ENCODE peak calls at places on chromosomes 3 and 15, in six cellular contexts. One of them, this sample, is unnamed.

GRCh38 chr15:38626443-38627050 is 61.9 kb upstream of the RASGRP1 start:
- DNase-seq in tibial artery: peak; percentile 26
- DNase-seq in Panc1: no peak
- DNase-seq in HFFc6: no peak
- DNase-seq in foreskin fibroblast: peak; percentile 1
- DNase-seq in mesothelial cell of epicardium: no peak
- DNase-seq in this sample: no peak

GRCh38 chr3:172201136-172201989 is 162.0 kb downstream of the FNDC3B start:
- DNase-seq in tibial artery: peak; percentile 68
- DNase-seq in Panc1: no peak
- DNase-seq in HFFc6: peak; percentile 46
- DNase-seq in foreskin fibroblast: peak; percentile 61
- DNase-seq in mesothelial cell of epicardium: no peak
- DNase-seq in this sample: no peak

GRCh38 chr3:30344288-30344687 is 262.1 kb upstream of the TGFBR2 start:
- DNase-seq in tibial artery: no peak
- DNase-seq in Panc1: no peak
- DNase-seq in HFFc6: no peak
- DNase-seq in foreskin fibroblast: no peak
- DNase-seq in mesothelial cell of epicardium: no peak
- DNase-seq in this sample: no peak

GRCh38 chr3:66456711-66457173 is 44.1 kb downstream of the LRIG1 start:
- DNase-seq in tibial artery: no peak
- DNase-seq in Panc1: no peak
- DNase-seq in HFFc6: no peak
- DNase-seq in foreskin fibroblast: no peak
- DNase-seq in mesothelial cell of epicardium: no peak
- DNase-seq in this sample: peak; percentile 39

GRCh38 chr3:39428745-39429201 is 22.3 kb downstream of the RPSA start:
- DNase-seq in tibial artery: no peak
- DNase-seq in Panc1: no peak
- DNase-seq in HFFc6: no peak
- DNase-seq in foreskin fibroblast: no peak
- DNase-seq in mesothelial cell of epicardium: no peak
- DNase-seq in this sample: no peak

GRCh38 chr3:110743202-110743601 is 328.4 kb upstream of the NECTIN3 start:
- DNase-seq in tibial artery: no peak
- DNase-seq in Panc1: no peak
- DNase-seq in HFFc6: no peak
- DNase-seq in foreskin fibroblast: no peak
- DNase-seq in mesothelial cell of epicardium: no peak
- DNase-seq in this sample: no peak

GRCh38 chr15:100687532-100688215 is 85.3 kb downstream of the ASB7 start:
- DNase-seq in tibial artery: no peak
- DNase-seq in Panc1: no peak
- DNase-seq in HFFc6: peak; percentile 53
- DNase-seq in foreskin fibroblast: peak; percentile 84
- DNase-seq in mesothelial cell of epicardium: no peak
- DNase-seq in this sample: no peak

GRCh38 chr15:90306560-90306959 is 41.1 kb downstream of the NGRN start:
- DNase-seq in tibial artery: no peak
- DNase-seq in Panc1: no peak
- DNase-seq in HFFc6: no peak
- DNase-seq in foreskin fibroblast: no peak
- DNase-seq in mesothelial cell of epicardium: no peak
- DNase-seq in this sample: no peak

GRCh38 chr15:75123395-75123794 is 78.3 kb upstream of the C15orf39 start:
- DNase-seq in tibial artery: no peak
- DNase-seq in Panc1: no peak
- DNase-seq in HFFc6: peak; percentile 89
- DNase-seq in foreskin fibroblast: peak; percentile 80
- DNase-seq in mesothelial cell of epicardium: no peak
- DNase-seq in this sample: no peak

GRCh38 chr3:147661916-147662315 is 252.8 kb downstream of the ZIC1 start:
- DNase-seq in tibial artery: no peak
- DNase-seq in Panc1: no peak
- DNase-seq in HFFc6: no peak
- DNase-seq in foreskin fibroblast: no peak
- DNase-seq in mesothelial cell of epicardium: no peak
- DNase-seq in this sample: no peak

GRCh38 chr3:150599611-150600297 is 3.4 kb upstream of the SELENOT start:
- DNase-seq in tibial artery: no peak
- DNase-seq in Panc1: no peak
- DNase-seq in HFFc6: peak; percentile 79
- DNase-seq in foreskin fibroblast: peak; percentile 81
- DNase-seq in mesothelial cell of epicardium: no peak
- DNase-seq in this sample: no peak

GRCh38 chr3:159839561-159840379 is 148.9 kb upstream of the IL12A start:
- DNase-seq in tibial artery: no peak
- DNase-seq in Panc1: no peak
- DNase-seq in HFFc6: no peak
- DNase-seq in foreskin fibroblast: no peak
- DNase-seq in mesothelial cell of epicardium: peak; percentile 59
- DNase-seq in this sample: no peak

GRCh38 chr15:44633603-44634002 is 29.9 kb downstream of the SPG11 start:
- DNase-seq in tibial artery: no peak
- DNase-seq in Panc1: no peak
- DNase-seq in HFFc6: peak; percentile 22
- DNase-seq in foreskin fibroblast: peak; percentile 60
- DNase-seq in mesothelial cell of epicardium: no peak
- DNase-seq in this sample: no peak

GRCh38 chr3:99339222-99339621 is 299.2 kb upstream of the COL8A1 start:
- DNase-seq in tibial artery: no peak
- DNase-seq in Panc1: no peak
- DNase-seq in HFFc6: no peak
- DNase-seq in foreskin fibroblast: no peak
- DNase-seq in mesothelial cell of epicardium: no peak
- DNase-seq in this sample: no peak

GRCh38 chr3:65963787-65964707 is 74.7 kb downstream of the MAGI1 start:
- DNase-seq in tibial artery: no peak
- DNase-seq in Panc1: peak; percentile 64
- DNase-seq in HFFc6: peak; percentile 94
- DNase-seq in foreskin fibroblast: peak; percentile 92
- DNase-seq in mesothelial cell of epicardium: no peak
- DNase-seq in this sample: no peak

GRCh38 chr3:47022540-47023161 is 43.2 kb downstream of the NBEAL2 start:
- DNase-seq in tibial artery: no peak
- DNase-seq in Panc1: no peak
- DNase-seq in HFFc6: no peak
- DNase-seq in foreskin fibroblast: peak; percentile 73
- DNase-seq in mesothelial cell of epicardium: no peak
- DNase-seq in this sample: no peak

GRCh38 chr15:73964736-73965093 is 27.4 kb downstream of the STOML1 start:
- DNase-seq in tibial artery: peak; percentile 92
- DNase-seq in Panc1: peak; percentile 70
- DNase-seq in HFFc6: peak; percentile 63
- DNase-seq in foreskin fibroblast: peak; percentile 83
- DNase-seq in mesothelial cell of epicardium: peak; percentile 88
- DNase-seq in this sample: peak; percentile 81

GRCh38 chr3:150114873-150115570 is 144.3 kb upstream of the PFN2 start:
- DNase-seq in tibial artery: no peak
- DNase-seq in Panc1: no peak
- DNase-seq in HFFc6: peak; percentile 25
- DNase-seq in foreskin fibroblast: peak; percentile 74
- DNase-seq in mesothelial cell of epicardium: no peak
- DNase-seq in this sample: no peak

GRCh38 chr3:70111381-70111780 is 111.8 kb downstream of the SAMMSON start:
- DNase-seq in tibial artery: no peak
- DNase-seq in Panc1: no peak
- DNase-seq in HFFc6: no peak
- DNase-seq in foreskin fibroblast: no peak
- DNase-seq in mesothelial cell of epicardium: no peak
- DNase-seq in this sample: no peak

GRCh38 chr3:70108546-70108945 is 109.0 kb downstream of the SAMMSON start:
- DNase-seq in tibial artery: no peak
- DNase-seq in Panc1: no peak
- DNase-seq in HFFc6: no peak
- DNase-seq in foreskin fibroblast: no peak
- DNase-seq in mesothelial cell of epicardium: no peak
- DNase-seq in this sample: no peak

GRCh38 chr3:70110066-70110465 is 110.5 kb downstream of the SAMMSON start:
- DNase-seq in tibial artery: no peak
- DNase-seq in Panc1: no peak
- DNase-seq in HFFc6: no peak
- DNase-seq in foreskin fibroblast: no peak
- DNase-seq in mesothelial cell of epicardium: no peak
- DNase-seq in this sample: no peak

DNA sequence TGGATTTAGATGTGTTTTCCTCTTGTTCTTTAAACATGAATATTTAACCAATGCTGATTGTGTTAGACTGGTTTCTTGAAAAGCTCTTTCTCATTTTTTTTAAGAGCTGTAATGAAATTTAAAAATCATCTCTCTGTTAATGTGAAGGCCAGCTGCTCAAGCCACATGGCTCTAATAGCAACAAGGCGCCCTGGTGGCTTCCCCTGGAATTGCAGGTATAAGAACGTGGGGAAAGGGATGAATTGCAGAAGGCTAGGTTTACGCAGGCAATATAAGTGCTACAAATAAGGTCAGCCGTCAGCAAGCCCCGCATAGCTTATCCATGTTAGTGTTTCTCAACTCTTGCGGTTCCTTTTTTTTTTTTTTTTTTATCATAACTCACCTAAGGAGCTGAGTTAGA is 108.5 kb downstream of the SAMMSON start:
- DNase-seq in tibial artery: no peak
- DNase-seq in Panc1: no peak
- DNase-seq in HFFc6: no peak
- DNase-seq in foreskin fibroblast: no peak
- DNase-seq in mesothelial cell of epicardium: no peak
- DNase-seq in this sample: no peak
- TF ChIP-seq CTCF in tibial artery: no peak
- TF ChIP-seq CTCF in Panc1: peak; percentile 38
- TF ChIP-seq CTCF in HFFc6: peak; percentile 70
- TF ChIP-seq CTCF in foreskin fibroblast: peak; percentile 48
- TF ChIP-seq CTCF in mesothelial cell of epicardium: peak; percentile 32
- TF ChIP-seq CTCF in this sample: no peak

DNA sequence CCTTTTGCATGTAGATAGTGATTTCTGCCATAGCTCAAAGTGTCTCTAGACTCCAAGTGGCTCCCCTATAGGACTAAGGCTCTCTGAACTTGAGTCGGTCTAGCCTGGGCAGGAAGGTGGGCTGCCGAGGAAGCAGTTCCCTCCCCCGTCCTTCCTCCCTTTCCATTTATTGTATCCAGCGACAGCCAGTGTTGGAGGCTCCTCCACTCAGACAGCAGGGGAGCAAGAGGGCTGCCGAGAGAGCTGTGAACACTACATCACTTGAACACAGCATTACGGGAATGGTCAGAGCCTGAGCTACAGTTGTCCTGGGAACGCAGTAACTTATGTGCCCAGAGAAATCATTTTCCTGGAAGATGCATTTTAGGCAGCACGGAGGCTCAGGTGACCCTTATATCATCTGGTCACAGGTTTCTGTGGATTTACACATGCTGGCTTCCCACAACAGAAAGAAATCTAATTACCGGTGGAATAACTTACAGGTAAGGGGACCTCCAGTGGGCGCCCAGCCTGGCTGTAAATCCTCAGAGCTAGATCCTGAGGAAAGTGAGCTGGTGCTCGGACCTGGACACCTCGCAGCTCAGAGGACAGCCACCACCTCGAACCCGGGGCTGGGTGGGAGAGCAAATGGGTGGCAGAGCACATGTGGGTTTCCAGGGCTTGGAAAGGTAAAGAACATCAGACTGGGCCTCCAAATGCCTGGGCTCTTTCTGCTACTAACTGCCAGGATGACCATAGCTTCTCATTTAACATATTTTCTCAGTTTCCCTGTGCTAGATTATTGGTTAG is 197.1 kb downstream of the UACA start:
- DNase-seq in tibial artery: no peak
- DNase-seq in Panc1: no peak
- DNase-seq in HFFc6: no peak
- DNase-seq in foreskin fibroblast: no peak
- DNase-seq in mesothelial cell of epicardium: peak; percentile 38
- DNase-seq in this sample: no peak
- TF ChIP-seq CTCF in tibial artery: no peak
- TF ChIP-seq CTCF in Panc1: no peak
- TF ChIP-seq CTCF in HFFc6: no peak
- TF ChIP-seq CTCF in foreskin fibroblast: no peak
- TF ChIP-seq CTCF in mesothelial cell of epicardium: no peak
- TF ChIP-seq CTCF in this sample: no peak

GRCh38 chr15:48283361-48284157 is 47.7 kb upstream of the DUT start:
- DNase-seq in tibial artery: no peak
- DNase-seq in Panc1: no peak
- DNase-seq in HFFc6: no peak
- DNase-seq in foreskin fibroblast: no peak
- DNase-seq in mesothelial cell of epicardium: no peak
- DNase-seq in this sample: no peak
- TF ChIP-seq CTCF in tibial artery: no peak
- TF ChIP-seq CTCF in Panc1: no peak
- TF ChIP-seq CTCF in HFFc6: no peak
- TF ChIP-seq CTCF in foreskin fibroblast: no peak
- TF ChIP-seq CTCF in mesothelial cell of epicardium: no peak
- TF ChIP-seq CTCF in this sample: no peak

DNA sequence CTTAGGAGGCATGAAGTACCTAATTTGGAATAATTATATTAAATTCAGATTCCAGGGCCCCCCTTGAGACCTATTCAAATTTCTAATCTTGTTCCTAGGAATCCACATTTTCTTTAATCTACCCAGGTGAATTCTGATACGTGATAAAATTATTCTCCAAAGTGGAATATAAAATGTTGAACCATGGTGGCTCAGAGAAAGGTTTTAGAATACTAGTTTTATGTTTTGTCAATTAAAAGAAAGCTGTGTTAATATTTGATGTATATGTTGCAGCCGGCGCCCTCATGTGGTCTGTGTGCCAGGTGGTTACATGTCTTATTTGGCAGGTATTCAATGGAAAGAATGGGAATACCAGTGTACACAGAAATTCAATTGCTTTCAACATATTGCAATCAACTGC is 321.8 kb downstream of the FEZF2 start:
- DNase-seq in tibial artery: no peak
- DNase-seq in Panc1: no peak
- DNase-seq in HFFc6: peak; percentile 3
- DNase-seq in foreskin fibroblast: peak; percentile 54
- DNase-seq in mesothelial cell of epicardium: no peak
- DNase-seq in this sample: no peak
- TF ChIP-seq CTCF in tibial artery: no peak
- TF ChIP-seq CTCF in Panc1: peak; percentile 16
- TF ChIP-seq CTCF in HFFc6: peak; percentile 72
- TF ChIP-seq CTCF in foreskin fibroblast: peak; percentile 31
- TF ChIP-seq CTCF in mesothelial cell of epicardium: no peak
- TF ChIP-seq CTCF in this sample: no peak

This sample was measured in natural killer cell.